ENCODE peak calls at places on chromosomes 4 and X, in seven cellular contexts. W is NCI-H2029; A is activated CD8-positive, alpha-beta T cell treated with anti-CD3 and anti-CD28 coated beads, Interleukin-2, amount 10 ng/mL, durations not matched to agents 7 days and 5 days; N is CD4-positive, alpha-beta T cell; Y is Ammon's horn; V is lower lobe of right lung; Q is AG04449. O is an unnamed sample.

GRCh38 chr4:52853351-52853750 is 8.8 kb upstream of the RASL11B start:
- DNase-seq in V (no peak), W (no peak), Q (peak), Y (peak), N (no peak), A (no peak), O (no peak)

GRCh38 chr4:8772499-8773123 is 99.0 kb downstream of the HMX1 start:
- DNase-seq in N (no peak), W (no peak), V (peak), Y (no peak), Q (no peak), A (no peak), O (peak)

GRCh38 chr4:109574443-109574850 is 14.4 kb downstream of the MCUB start:
- DNase-seq in Q (no peak), A (no peak), V (no peak), W (no peak), N (no peak), Y (no peak), O (no peak)

GRCh38 chrX:38108364-38108763 is 102.0 kb downstream of the SYTL5 start:
- DNase-seq in V (no peak), N (no peak), Y (no peak), W (no peak), Q (no peak), A (no peak), O (no peak)

GRCh38 chr4:31998807-31999206 is 1278.6 kb downstream of the PCDH7 start:
- DNase-seq in W (no peak), Q (no peak), Y (no peak), N (no peak), V (no peak), A (no peak), O (no peak)

GRCh38 chrX:16023790-16024734 is 99.3 kb upstream of the GRPR start:
- DNase-seq in A (no peak), N (no peak), Y (no peak), V (no peak), W (no peak), Q (no peak), O (no peak)

GRCh38 chr4:141246243-141246642 is 25.5 kb downstream of the ZNF330 start:
- DNase-seq in W (no peak), N (no peak), Y (no peak), Q (peak), A (no peak), V (no peak), O (no peak)

GRCh38 chr4:186227744-186228513 is 622 bp downstream of the KLKB1 start:
- DNase-seq in V (no peak), W (no peak), Q (no peak), N (no peak), Y (no peak), A (no peak), O (no peak)

GRCh38 chr4:77240469-77241066 is 83.6 kb downstream of the CCNG2 start:
- DNase-seq in V (peak), Q (no peak), N (peak), A (peak), Y (peak), W (peak), O (peak)

GRCh38 chrX:154004315-154004714 is 15.4 kb downstream of the IRAK1 start:
- DNase-seq in Y (no peak), Q (no peak), A (no peak), W (no peak), V (no peak), N (no peak), O (no peak)

GRCh38 chrX:16739574-16739973 is 20.2 kb downstream of the SYAP1 start:
- DNase-seq in A (no peak), Q (no peak), W (no peak), N (no peak), Y (no peak), V (no peak), O (no peak)

GRCh38 chrX:105527759-105528158 is 294.6 kb upstream of the NRK start:
- DNase-seq in Q (no peak), V (no peak), A (no peak), Y (no peak), W (no peak), N (no peak), O (no peak)

GRCh38 chrX:102599950-102600579 is 750 bp downstream of the ARMCX5 start:
- DNase-seq in V (no peak), A (no peak), Y (peak), Q (no peak), W (no peak), N (no peak), O (no peak)

GRCh38 chr4:123976285-123976684 is 579.7 kb downstream of the SPRY1 start:
- DNase-seq in N (no peak), Y (no peak), W (no peak), A (no peak), Q (no peak), V (no peak), O (no peak)

GRCh38 chr4:83686166-83686565 is 150.3 kb downstream of the GPAT3 start:
- DNase-seq in W (no peak), A (no peak), Q (peak), V (no peak), N (no peak), Y (no peak), O (no peak)

GRCh38 chr4:145929415-145930178 is 9.0 kb downstream of the ZNF827 start:
- DNase-seq in W (no peak), A (no peak), Q (no peak), Y (no peak), N (no peak), V (no peak), O (no peak)

GRCh38 chr4:41550308-41550707 is 12.4 kb downstream of the LIMCH1 start:
- DNase-seq in Y (no peak), A (no peak), V (no peak), Q (no peak), W (peak), N (no peak), O (no peak)

GRCh38 chr4:59818656-59819055 is 1381.5 kb upstream of the ADGRL3 start:
- DNase-seq in A (peak), Q (no peak), Y (peak), W (peak), V (no peak), N (no peak), O (no peak)

GRCh38 chr4:6920174-6920573 is 10.5 kb downstream of the TBC1D14 start:
- DNase-seq in Q (no peak), Y (no peak), W (peak), V (peak), N (no peak), A (no peak), O (peak)

GRCh38 chr4:87126056-87126455 is 94.4 kb downstream of the KLHL8 start:
- DNase-seq in Q (no peak), V (no peak), N (no peak), W (no peak), A (no peak), Y (no peak), O (no peak)

O was measured in upper lobe of right lung.